ENCODE peak calls at places on chromosomes 13 and 19, in four cellular contexts. F is right lobe of liver, O is endodermal cell, I is DND-41. M is an unnamed sample.

GRCh38 chr13:88086577-88086976 is 415.4 kb downstream of the SLITRK5 start:
- DNase-seq in F (no peak), O (no peak), I (no peak), M (no peak)

GRCh38 chr19:47742636-47743035 is 2.7 kb upstream of the NOP53 start:
- DNase-seq in F (no peak), O (no peak), I (no peak), M (no peak)

GRCh38 chr19:4781851-4782250 is 9.7 kb upstream of the FEM1A start:
- DNase-seq in F (no peak), O (no peak), I (no peak), M (no peak)

GRCh38 chr19:1396768-1397679 is 4.3 kb downstream of the GAMT start:
- DNase-seq in F (no peak), O (no peak), I (no peak), M (no peak)

GRCh38 chr13:80469841-80470378 is 129.0 kb upstream of the SPRY2 start:
- DNase-seq in F (no peak), O (no peak), I (no peak), M (no peak)

GRCh38 chr13:49443327-49443688 is 556 bp downstream of the CAB39L start:
- DNase-seq in F (no peak), O (no peak), I (no peak), M (no peak)

GRCh38 chr13:91346848-91347211 is 657 bp upstream of the MIR17HG start:
- DNase-seq in F (peak; percentile 55), O (no peak), I (peak; percentile 75), M (peak; percentile 51)

GRCh38 chr19:51808333-51808986 is 13.5 kb downstream of the FPR3 start:
- DNase-seq in F (no peak), O (no peak), I (no peak), M (no peak)

GRCh38 chr13:46405457-46405856 is 18.4 kb upstream of the RUBCNL start:
- DNase-seq in F (no peak), O (no peak), I (no peak), M (no peak)

GRCh38 chr13:97953376-97953970 is at the start of gene IPO5:
- DNase-seq in F (no peak), O (no peak), I (no peak), M (no peak)

GRCh38 chr13:48478401-48478800 is 54.5 kb downstream of the RCBTB2 start:
- DNase-seq in F (no peak), O (no peak), I (no peak), M (no peak)

GRCh38 chr13:21341637-21342422 is 117.3 kb downstream of the ZDHHC20 start:
- DNase-seq in F (no peak), O (no peak), I (no peak), M (no peak)

GRCh38 chr19:12994701-12995595 is at the start of gene NFIX:
- DNase-seq in F (peak; percentile 76), O (peak; percentile 68), I (peak; percentile 76), M (peak; percentile 69)

GRCh38 chr13:112733661-112734379 is 44.0 kb downstream of the ATP11A start:
- DNase-seq in F (no peak), O (peak; percentile 91), I (no peak), M (no peak)
- H3K36me3 ChIP-seq in F (no peaks in the 10 kb centered on the region), O (no peaks in the 10 kb centered on the region), I (peaks cover 6% of the 10 kb centered on the region), M (no peaks in the 10 kb centered on the region)

GRCh38 chr13:36310417-36311108 is 12.9 kb upstream of the CCDC169 start:
- DNase-seq in F (no peak), O (no peak), I (no peak), M (no peak)
- H3K36me3 ChIP-seq in F (peaks cover 13% of the 10 kb centered on the region), O (peaks cover 66% of the 10 kb centered on the region), I (no peaks in the 10 kb centered on the region), M (peaks cover 39% of the 10 kb centered on the region)

GRCh38 chr13:33179463-33179862 is 106.1 kb downstream of the STARD13 start:
- DNase-seq in F (no peak), O (peak; percentile 51), I (no peak), M (no peak)
- H3K36me3 ChIP-seq in F (no peaks in the 10 kb centered on the region), O (no peaks in the 10 kb centered on the region), I (no peaks in the 10 kb centered on the region), M (no peaks in the 10 kb centered on the region)

DNA sequence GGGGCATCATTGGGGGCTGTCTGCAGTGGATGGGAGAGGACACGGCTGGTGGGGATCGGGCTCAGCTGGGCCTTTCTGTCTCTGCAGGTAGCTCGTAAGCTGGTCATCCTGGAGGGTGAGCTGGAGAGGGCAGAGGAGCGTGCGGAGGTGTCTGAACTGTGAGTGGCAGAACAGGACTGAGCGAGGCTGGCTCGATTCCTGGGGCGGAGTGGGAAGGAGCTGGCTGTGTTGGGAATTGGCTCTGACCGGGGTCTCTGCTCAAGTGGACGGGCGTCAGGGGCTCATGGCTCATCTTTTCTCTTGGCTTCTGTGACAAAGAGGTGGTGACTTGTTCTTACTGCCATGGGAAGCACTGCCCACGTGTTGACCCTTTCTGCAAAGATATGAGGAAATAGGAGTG is 11.6 kb downstream of the TPM4 start:
- DNase-seq in F (no peak), O (no peak), I (no peak), M (no peak)
- H3K36me3 ChIP-seq in F (peaks cover 19% of the 10 kb centered on the region), O (peaks cover 98% of the 10 kb centered on the region), I (peaks cover 99% of the 10 kb centered on the region), M (peaks cover 53% of the 10 kb centered on the region)

DNA sequence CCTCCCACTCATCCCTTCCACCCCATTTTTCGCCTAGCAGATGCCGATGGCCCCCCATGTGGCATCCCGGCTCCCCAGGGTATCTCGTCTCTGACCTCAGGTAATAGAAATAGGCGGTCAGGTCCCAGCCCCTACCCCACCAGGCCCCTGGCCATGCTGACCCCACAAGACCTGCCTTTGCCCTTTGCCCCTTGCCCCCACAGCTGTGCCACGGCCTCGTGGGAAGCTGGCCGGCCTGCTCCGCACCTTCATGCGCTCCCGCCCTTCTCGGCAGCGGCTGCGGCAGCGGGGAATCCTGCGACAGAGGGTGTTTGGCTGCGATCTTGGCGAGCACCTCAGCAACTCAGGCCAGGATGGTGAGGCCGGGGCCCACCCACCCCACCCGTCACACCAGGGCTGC is 5.4 kb downstream of the ARHGAP33 start:
- DNase-seq in F (no peak), O (no peak), I (no peak), M (no peak)
- H3K36me3 ChIP-seq in F (no peaks in the 10 kb centered on the region), O (no peaks in the 10 kb centered on the region), I (peaks cover 80% of the 10 kb centered on the region), M (no peaks in the 10 kb centered on the region)

M was measured in naive thymus-derived CD4-positive, alpha-beta T cell.